ENCODE peak calls at places on chromosomes 1 and 21, in six cellular contexts. P is body of pancreas, R is kidney, D is cardiac muscle cell, B is AG04449, H is fibroblast of the aortic adventitia. K is an unnamed sample.

GRCh38 chr1:162676087-162676486 is 43.8 kb downstream of the DDR2 start:
- DNase-seq in P (no peak), R (no peak), D (no peak), B (no peak), H (peak; percentile 76), K (peak; percentile 19)

GRCh38 chr1:117210386-117210785 is 341 bp downstream of the VTCN1 start:
- DNase-seq in P (peak; percentile 11), R (no peak), D (no peak), B (no peak), H (no peak), K (no peak)

GRCh38 chr1:163248064-163248463 is 45.3 kb upstream of the RGS5 start:
- DNase-seq in P (no peak), R (no peak), D (no peak), B (no peak), H (no peak), K (no peak)

GRCh38 chr1:84570436-84571149 is 3.6 kb downstream of the CTBS start:
- DNase-seq in P (no peak), R (no peak), D (no peak), B (no peak), H (peak; percentile 75), K (no peak)

GRCh38 chr1:63601061-63601460 is 7.8 kb downstream of the PGM1 start:
- DNase-seq in P (no peak), R (no peak), D (no peak), B (no peak), H (no peak), K (no peak)

GRCh38 chr1:149906561-149906960 is 7.2 kb downstream of the BOLA1 start:
- DNase-seq in P (no peak), R (no peak), D (no peak), B (no peak), H (no peak), K (no peak)

GRCh38 chr1:39082140-39082799 is 56.1 kb downstream of the NDUFS5 start:
- DNase-seq in P (no peak), R (no peak), D (no peak), B (no peak), H (no peak), K (no peak)

GRCh38 chr21:45278156-45278911 is 9.4 kb downstream of the POFUT2 start:
- DNase-seq in P (no peak), R (peak; percentile 43), D (no peak), B (no peak), H (no peak), K (no peak)

GRCh38 chr1:9293241-9293511 is 482 bp downstream of the SPSB1 start:
- DNase-seq in P (no peak), R (no peak), D (no peak), B (no peak), H (no peak), K (no peak)

GRCh38 chr1:27009601-27010197 is 3.0 kb downstream of the TENT5B start:
- DNase-seq in P (peak; percentile 47), R (peak; percentile 91), D (no peak), B (no peak), H (no peak), K (no peak)

GRCh38 chr1:76294470-76295194 is 220.1 kb downstream of the ST6GALNAC3 start:
- DNase-seq in P (no peak), R (no peak), D (no peak), B (no peak), H (no peak), K (no peak)

GRCh38 chr1:166925791-166926483 is 49.4 kb downstream of the ILDR2 start:
- DNase-seq in P (no peak), R (no peak), D (peak; percentile 65), B (no peak), H (peak; percentile 47), K (no peak)

GRCh38 chr1:206892351-206892984 is 4.8 kb upstream of the IL24 start:
- DNase-seq in P (no peak), R (no peak), D (no peak), B (no peak), H (peak; percentile 62), K (no peak)

GRCh38 chr1:229381234-229381633 is 38.4 kb upstream of the CCSAP start:
- DNase-seq in P (no peak), R (no peak), D (peak; percentile 44), B (no peak), H (no peak), K (no peak)

GRCh38 chr1:176494436-176494835 is 31.5 kb downstream of the PAPPA2 start:
- DNase-seq in P (no peak), R (no peak), D (no peak), B (no peak), H (peak; percentile 68), K (no peak)

GRCh38 chr21:42426876-42427480 is 23.3 kb downstream of the UBASH3A start:
- DNase-seq in P (no peak), R (peak; percentile 66), D (no peak), B (no peak), H (no peak), K (no peak)

GRCh38 chr1:226549094-226549936 is 751 bp downstream of the STUM start:
- DNase-seq in P (no peak), R (no peak), D (no peak), B (no peak), H (no peak), K (no peak)

GRCh38 chr1:53182111-53182593 is 14.5 kb upstream of the CPT2 start:
- DNase-seq in P (peak; percentile 83), R (peak; percentile 86), D (peak; percentile 89), B (no peak), H (peak; percentile 90), K (peak; percentile 52)

GRCh38 chr1:6353948-6354658 is 39.5 kb downstream of the ACOT7 start:
- DNase-seq in P (peak; percentile 73), R (no peak), D (peak; percentile 29), B (no peak), H (peak; percentile 32), K (peak; percentile 47)

GRCh38 chr1:75967719-75968118 is 35.5 kb upstream of the ASB17 start:
- DNase-seq in P (no peak), R (no peak), D (no peak), B (no peak), H (no peak), K (no peak)

GRCh38 chr1:152107289-152107983 is 7.8 kb downstream of the TCHH start:
- DNase-seq in P (no peak), R (peak; percentile 45), D (no peak), B (no peak), H (no peak), K (no peak)

GRCh38 chr1:39110325-39110851 is 84.2 kb downstream of the NDUFS5 start:
- DNase-seq in P (no peak), R (no peak), D (no peak), B (peak; percentile 69), H (peak; percentile 96), K (no peak)

GRCh38 chr1:201904579-201904978 is 15.9 kb downstream of the SHISA4 start:
- DNase-seq in P (peak; percentile 27), R (peak; percentile 85), D (peak; percentile 93), B (peak; percentile 84), H (peak; percentile 88), K (no peak)

GRCh38 chr1:186967659-186968394 is 139.1 kb downstream of the PLA2G4A start:
- DNase-seq in P (no peak), R (no peak), D (no peak), B (no peak), H (peak; percentile 58), K (no peak)

GRCh38 chr1:201313086-201313485 is 29.8 kb downstream of the PKP1 start:
- DNase-seq in P (no peak), R (no peak), D (no peak), B (no peak), H (no peak), K (no peak)

GRCh38 chr1:181791721-181792120 is 269.8 kb downstream of the ZNF648 start:
- DNase-seq in P (no peak), R (no peak), D (no peak), B (no peak), H (no peak), K (no peak)

GRCh38 chr1:179137623-179138235 is 55.9 kb downstream of the TOR3A start:
- DNase-seq in P (no peak), R (no peak), D (no peak), B (no peak), H (peak; percentile 63), K (no peak)

GRCh38 chr1:37047487-37047886 is 13.2 kb upstream of the GRIK3 start:
- DNase-seq in P (no peak), R (no peak), D (no peak), B (no peak), H (no peak), K (no peak)
- H3K4me3 ChIP-seq in P (no peak overlapping the region), R (no peak overlapping the region), D (no peak overlapping the region), B (no peak overlapping the region), H (no peak overlapping the region), K (no peak overlapping the region)

GRCh38 chr1:234409328-234409727 is 36.1 kb downstream of the COA6 start:
- DNase-seq in P (no peak), R (no peak), D (no peak), B (no peak), H (no peak), K (peak; percentile 43)

GRCh38 chr1:234402939-234403338 is 29.7 kb downstream of the COA6 start:
- DNase-seq in P (no peak), R (no peak), D (no peak), B (no peak), H (no peak), K (no peak)

GRCh38 chr1:234408757-234409156 is 35.5 kb downstream of the COA6 start:
- DNase-seq in P (no peak), R (no peak), D (no peak), B (no peak), H (no peak), K (no peak)

GRCh38 chr1:234406871-234407270 is 33.6 kb downstream of the COA6 start:
- DNase-seq in P (no peak), R (no peak), D (no peak), B (no peak), H (no peak), K (no peak)

GRCh38 chr1:234405676-234406075 is 32.4 kb downstream of the COA6 start:
- DNase-seq in P (no peak), R (no peak), D (peak; percentile 78), B (no peak), H (no peak), K (no peak)
- TF ChIP-seq CTCF in P (no peak), R (no peak), D (no peak), B (no peak), H (no peak), K (no peak)

DNA sequence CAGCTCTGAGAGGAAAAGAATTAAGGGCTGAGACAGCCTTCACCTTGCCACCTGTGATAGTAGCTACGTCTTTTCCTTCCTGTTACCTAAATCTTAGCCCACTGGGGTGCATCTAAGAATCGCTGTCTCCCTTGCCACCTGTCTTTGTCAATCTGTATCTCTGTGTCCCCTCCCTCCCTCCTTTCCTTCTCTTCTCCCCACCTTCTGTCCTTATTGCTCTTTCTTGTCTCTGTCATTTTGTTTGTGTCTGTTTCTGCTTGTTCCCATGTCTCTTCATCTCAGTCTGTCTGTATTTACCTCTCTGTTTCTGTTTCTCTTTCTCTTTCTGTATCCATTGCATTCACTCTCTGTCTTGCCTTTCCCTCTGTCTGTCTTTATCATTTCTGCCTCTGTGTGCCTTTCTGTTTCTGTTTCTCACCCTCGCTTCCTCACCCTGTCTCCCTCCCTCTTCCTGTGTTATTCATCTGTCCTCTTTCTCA is 30.2 kb downstream of the SLC22A15 start:
- DNase-seq in P (no peak), R (no peak), D (no peak), B (no peak), H (no peak), K (no peak)
- H3K4me3 ChIP-seq in P (no peak overlapping the region), R (no peak overlapping the region), D (no peak overlapping the region), B (no peak overlapping the region), H (no peak overlapping the region), K (no peak overlapping the region)

DNA sequence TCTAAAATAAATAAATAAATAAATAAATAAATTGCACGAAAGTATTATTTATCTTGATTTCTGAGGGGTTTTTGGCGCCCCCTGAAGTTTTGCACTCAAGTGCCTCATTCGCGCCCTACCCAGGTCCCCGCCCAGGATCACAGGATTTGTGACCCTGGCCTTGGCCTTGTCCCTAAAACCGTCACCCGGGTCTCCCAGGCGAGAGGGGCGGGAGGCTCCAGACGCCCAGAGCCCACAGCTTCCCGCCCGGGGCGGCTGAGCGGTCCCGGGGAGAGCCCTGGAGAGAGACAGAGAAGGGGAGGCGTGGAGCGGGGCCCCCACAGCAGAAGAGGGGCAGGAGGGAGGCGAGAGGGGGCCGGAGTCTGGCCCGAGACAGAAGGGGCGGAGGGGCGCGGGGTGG is 91.8 kb upstream of the CASZ1 start:
- DNase-seq in P (no peak), R (no peak), D (no peak), B (no peak), H (no peak), K (no peak)
- TF ChIP-seq CTCF in P (no peak), R (no peak), D (no peak), B (no peak), H (no peak), K (no peak)

K was measured in LNCaP clone FGC.